ENCODE peak calls at places on chromosomes 3 and 15, in ten cellular contexts. U, G, P, N, S, D, O, T, C and H are unnamed samples.

GRCh38 chr3:61564405-61565059 is 3.2 kb downstream of the PTPRG start:
- DNase-seq in P (no peak), O (peak), T (peak), G (no peak), U (peak), N (no peak), D (no peak), S (peak), C (peak), H (peak)

GRCh38 chr15:75325922-75326321 is 9.9 kb upstream of the COMMD4 start:
- DNase-seq in U (no peak), T (no peak), D (no peak), P (no peak), O (no peak), G (no peak), N (no peak), C (no peak), S (no peak), H (no peak)

GRCh38 chr3:120214161-120214560 is 70.9 kb downstream of the GPR156 start:
- DNase-seq in G (no peak), P (no peak), U (no peak), T (peak), O (no peak), C (no peak), D (no peak), N (no peak), S (no peak), H (no peak)

GRCh38 chr3:173191611-173192010 is 50.6 kb upstream of the SPATA16 start:
- DNase-seq in T (no peak), U (no peak), S (no peak), O (no peak), N (no peak), P (peak), D (no peak), C (no peak), G (no peak), H (peak)

GRCh38 chr15:91855684-91856553 is 2.4 kb downstream of the SLCO3A1 start:
- DNase-seq in N (peak), C (no peak), T (peak), P (peak), G (peak), O (peak), U (peak), S (peak), D (no peak), H (no peak)

GRCh38 chr3:127226451-127226850 is 33.5 kb downstream of the PRR23E start:
- DNase-seq in N (no peak), G (peak), S (no peak), C (no peak), T (no peak), P (peak), U (no peak), O (no peak), D (no peak), H (peak)

GRCh38 chr3:13009946-13010315 is 63.3 kb downstream of the IQSEC1 start:
- DNase-seq in N (no peak), C (no peak), O (no peak), G (no peak), U (no peak), D (no peak), T (no peak), P (no peak), S (peak), H (no peak)

GRCh38 chr3:152172465-152172864 is 96.3 kb upstream of the MBNL1 start:
- DNase-seq in C (no peak), P (no peak), O (no peak), S (no peak), G (no peak), T (no peak), N (no peak), D (no peak), U (no peak), H (no peak)

GRCh38 chr3:152193673-152194267 is 75.0 kb upstream of the MBNL1 start:
- DNase-seq in G (no peak), S (peak), P (no peak), C (peak), D (no peak), U (no peak), O (no peak), N (peak), T (no peak), H (no peak)

GRCh38 chr3:129040039-129040336 is 20.6 kb upstream of the GP9 start:
- DNase-seq in T (no peak), P (no peak), U (no peak), C (no peak), O (no peak), D (no peak), N (no peak), S (no peak), G (no peak), H (no peak)

GRCh38 chr3:179630753-179631451 is 21.9 kb upstream of the USP13 start:
- DNase-seq in G (no peak), P (no peak), U (no peak), O (no peak), S (no peak), D (no peak), C (no peak), T (no peak), N (no peak), H (no peak)

GRCh38 chr3:124818398-124819150 is 68.6 kb downstream of the ITGB5 start:
- DNase-seq in U (no peak), T (no peak), D (no peak), S (no peak), P (peak), O (no peak), N (no peak), C (no peak), G (no peak), H (no peak)

GRCh38 chr15:83904107-83904720 is 250.3 kb downstream of the ADAMTSL3 start:
- DNase-seq in P (no peak), G (no peak), T (no peak), U (no peak), O (no peak), S (no peak), C (no peak), D (no peak), N (no peak), H (no peak)

GRCh38 chr15:69522361-69522760 is 69.7 kb downstream of the RPLP1 start:
- DNase-seq in C (no peak), G (no peak), T (no peak), S (no peak), D (no peak), U (no peak), O (peak), P (peak), N (no peak), H (peak)

GRCh38 chr3:186760141-186760813 is 23.1 kb upstream of the EIF4A2 start:
- DNase-seq in P (peak), C (no peak), T (no peak), O (no peak), N (no peak), D (no peak), S (no peak), G (peak), U (no peak), H (peak)

GRCh38 chr3:142447308-142447851 is 457 bp downstream of the XRN1 start:
- DNase-seq in N (peak), C (peak), D (peak), U (peak), O (no peak), P (peak), S (peak), G (peak), T (peak), H (peak)

GRCh38 chr15:71800835-71801745 is 9.3 kb upstream of the NR2E3 start:
- DNase-seq in O (no peak), P (peak), S (no peak), D (no peak), C (no peak), N (peak), U (peak), T (peak), G (peak), H (peak)

GRCh38 chr3:62201438-62202035 is 171.8 kb downstream of the FEZF2 start:
- DNase-seq in C (no peak), D (no peak), U (no peak), S (no peak), P (peak), N (peak), O (no peak), T (peak), G (peak), H (peak)

GRCh38 chr3:198106265-198106664 is 146.2 kb downstream of the LMLN start:
- DNase-seq in U (no peak), D (no peak), T (no peak), S (no peak), C (no peak), O (no peak), P (no peak), G (no peak), N (no peak), H (no peak)

GRCh38 chr3:113952921-113953320 is 5.1 kb downstream of the ZDHHC23 start:
- DNase-seq in C (no peak), P (no peak), S (no peak), O (no peak), G (no peak), T (no peak), U (no peak), N (no peak), D (no peak), H (no peak)

GRCh38 chr15:28954466-28955159 is 68.8 kb downstream of the APBA2 start:
- DNase-seq in S (no peak), P (no peak), T (no peak), D (no peak), C (no peak), U (no peak), N (no peak), G (no peak), O (peak), H (no peak)
- H3K27ac ChIP-seq in S (no peak), P (no peak), T (no peak), D (peak), C (no peak), U (no peak), N (no peak), G (no peak), O (no peak), H (no peak)

GRCh38 chr3:139112230-139112558 is 67.5 kb upstream of the PRR23C start:
- DNase-seq in D (no peak), O (no peak), U (no peak), P (no peak), G (no peak), T (no peak), S (no peak), N (no peak), C (no peak), H (no peak)

GRCh38 chr3:139110072-139110830 is 65.6 kb upstream of the PRR23C start:
- DNase-seq in P (no peak), S (no peak), C (no peak), U (peak), O (peak), N (no peak), D (no peak), G (no peak), T (no peak), H (no peak)

GRCh38 chr3:139113766-139114165 is 69.1 kb upstream of the PRR23C start:
- DNase-seq in C (no peak), D (no peak), S (no peak), U (no peak), P (no peak), G (no peak), T (no peak), O (peak), N (no peak), H (no peak)

GRCh38 chr3:139111392-139112229 is 66.9 kb upstream of the PRR23C start:
- DNase-seq in O (peak), U (peak), P (peak), S (peak), G (peak), T (peak), C (peak), N (peak), D (peak), H (peak)

DNA sequence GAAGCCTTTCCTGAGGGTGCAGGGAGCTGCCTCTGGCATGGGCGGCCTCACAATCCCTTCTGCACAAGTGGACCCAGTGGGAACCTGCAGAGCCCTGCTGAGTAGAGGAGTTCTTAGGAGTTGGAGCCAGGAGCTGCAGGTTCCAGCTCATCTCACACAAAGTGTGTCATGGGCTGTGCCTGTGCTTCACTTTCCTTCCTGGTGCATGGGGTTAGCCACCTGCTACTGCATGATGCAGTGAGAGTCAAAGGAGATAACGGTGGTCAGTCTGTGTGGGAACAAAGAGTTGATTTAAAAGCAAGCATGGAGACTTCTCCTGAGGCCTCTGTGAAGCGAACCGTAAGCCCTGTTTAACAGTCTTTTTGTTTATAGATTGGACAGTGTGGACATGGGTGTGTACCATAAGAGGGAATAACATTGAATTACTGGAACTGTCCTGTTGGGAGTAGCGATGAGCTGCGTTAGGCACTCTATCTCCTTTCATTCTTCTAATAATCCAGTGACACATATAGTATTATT is 68.6 kb upstream of the PRR23C start:
- DNase-seq in U (no peak), G (no peak), N (no peak), T (no peak), D (peak), O (peak), S (no peak), P (no peak), C (no peak), H (no peak)
- TF ChIP-seq CTCF in U (no peak), G (no peak), N (peak), T (peak), D (no peak), O (peak), S (no peak), P (peak), C (no peak), H (peak)

GRCh38 chr3:42072583-42072924 is 18.6 kb upstream of the TRAK1 start:
- DNase-seq in U (no peak), G (no peak), N (no peak), T (no peak), C (no peak), D (no peak), P (no peak), O (no peak), S (no peak), H (no peak)
- H3K27ac ChIP-seq in U (peak), G (peak), N (peak), T (peak), C (peak), D (no peak), P (no peak), O (no peak), S (peak), H (no peak)

DNA sequence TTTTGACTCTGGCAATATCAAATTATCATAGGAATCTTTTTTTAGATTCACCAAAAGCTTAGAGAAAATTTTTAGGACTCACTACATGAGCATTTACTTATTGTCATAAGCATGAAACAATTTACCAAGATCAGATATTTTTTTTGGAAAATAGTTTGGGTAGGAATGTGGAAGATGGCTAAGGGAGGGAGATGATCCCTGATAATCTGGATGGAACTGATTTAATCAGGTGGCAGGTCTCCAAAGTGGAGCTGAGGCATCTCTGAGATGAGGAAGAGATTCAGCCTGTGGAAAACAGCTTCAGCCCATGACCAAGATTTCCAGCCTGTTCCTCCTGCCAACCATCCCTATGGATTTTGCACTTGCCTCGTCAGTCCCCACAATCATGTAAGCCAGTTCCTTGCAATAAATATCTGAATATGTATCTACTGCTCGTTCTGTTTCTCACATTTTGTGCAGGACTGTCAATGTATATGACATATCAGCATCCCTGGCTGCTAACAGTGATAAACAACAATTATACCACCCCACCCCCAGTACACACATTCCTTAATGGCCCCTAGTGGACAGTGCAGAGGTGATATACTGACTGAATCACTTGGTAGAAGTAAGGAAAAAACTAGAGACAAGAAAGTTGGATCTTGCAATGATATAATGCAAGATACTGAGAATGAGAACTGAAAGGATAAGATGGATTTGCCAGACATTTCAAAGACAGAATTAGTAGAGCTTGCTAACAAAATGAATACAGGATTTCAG is 183.8 kb downstream of the NEK10 start:
- DNase-seq in C (no peak), O (no peak), D (no peak), S (no peak), P (no peak), T (peak), N (no peak), U (no peak), G (no peak), H (no peak)
- TF ChIP-seq CTCF in C (no peak), O (peak), D (no peak), S (no peak), P (no peak), T (no peak), N (no peak), U (no peak), G (no peak), H (no peak)

DNA sequence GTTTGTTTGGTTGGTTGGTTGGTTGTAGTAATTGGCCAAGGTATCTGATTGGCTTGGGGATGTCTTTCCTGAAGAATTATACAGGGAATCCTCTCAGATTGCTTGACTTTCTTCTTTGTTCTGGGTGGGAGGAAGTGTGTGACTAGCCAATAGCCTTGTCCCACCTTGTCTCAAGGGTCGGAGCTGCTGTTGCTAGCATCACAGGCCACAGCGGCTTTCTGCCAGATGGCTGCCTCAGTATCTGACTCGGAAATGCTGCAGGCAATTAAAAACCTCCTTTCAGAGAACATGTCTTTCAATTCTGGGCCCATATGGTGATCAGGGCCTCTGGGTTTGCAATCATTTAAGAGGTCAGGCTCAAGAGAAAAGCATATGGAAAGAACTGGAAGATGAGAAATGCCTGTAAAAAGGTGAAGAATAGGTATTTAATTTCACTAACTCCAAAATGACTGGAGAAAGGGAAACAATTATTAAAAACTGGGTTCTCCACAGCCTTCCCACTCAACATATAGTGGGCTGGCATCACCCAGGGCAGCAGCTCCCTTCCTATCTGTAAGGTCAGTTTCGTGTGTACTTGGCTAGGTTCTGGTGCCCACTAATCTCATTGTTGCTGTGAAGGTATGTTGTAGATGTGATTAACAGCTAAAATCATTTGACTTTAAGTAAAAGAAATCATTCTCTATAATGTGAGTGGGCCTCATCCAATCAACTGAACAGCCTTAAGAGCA is 32.4 kb downstream of the TGFBR2 start:
- DNase-seq in S (no peak), D (no peak), P (no peak), C (peak), U (no peak), N (peak), G (no peak), T (no peak), O (no peak), H (no peak)
- H3K27ac ChIP-seq in S (no peak), D (no peak), P (no peak), C (no peak), U (no peak), N (peak), G (no peak), T (no peak), O (no peak), H (no peak)

GRCh38 chr3:36132214-36132613 is 248.1 kb upstream of the STAC start:
- DNase-seq in N (no peak), O (no peak), T (peak), U (no peak), P (no peak), D (no peak), G (no peak), S (no peak), C (no peak), H (no peak)
- TF ChIP-seq CTCF in N (peak), O (peak), T (peak), U (no peak), P (peak), D (no peak), G (no peak), S (no peak), C (no peak), H (peak)